ENCODE peak calls at places on chromosomes 3 and 15, in four cellular contexts. L, B, R and D are unnamed samples.

GRCh38 chr15:38638841-38639240 is 74.2 kb upstream of the RASGRP1 start:
- DNase-seq in L (no peak), R (no peak), B (no peak), D (no peak)

GRCh38 chr15:74010929-74011540 is 16.5 kb downstream of the PML start:
- DNase-seq in R (no peak), B (peak), L (peak), D (no peak)

GRCh38 chr3:20751299-20751698 is 565.3 kb upstream of the SGO1 start:
- DNase-seq in R (no peak), L (no peak), B (no peak), D (no peak)

GRCh38 chr3:79341961-79342360 is 425.8 kb downstream of the ROBO1 start:
- DNase-seq in B (no peak), L (no peak), R (no peak), D (no peak)

GRCh38 chr3:45178131-45179023 is 32.2 kb upstream of the CDCP1 start:
- DNase-seq in L (no peak), B (no peak), R (no peak), D (no peak)

GRCh38 chr3:196793224-196793623 is 53.6 kb downstream of the PAK2 start:
- DNase-seq in R (no peak), L (peak), B (peak), D (peak)

GRCh38 chr3:133393204-133393603 is 6.7 kb upstream of the BFSP2 start:
- DNase-seq in R (no peak), L (no peak), B (peak), D (no peak)

GRCh38 chr3:194275721-194276120 is 75.4 kb downstream of the CPN2 start:
- DNase-seq in B (no peak), R (no peak), L (no peak), D (no peak)

GRCh38 chr3:126034481-126035361 is 49.2 kb downstream of the SLC41A3 start:
- DNase-seq in R (no peak), B (no peak), L (no peak), D (no peak)

GRCh38 chr3:50572801-50573371 is 3.6 kb downstream of the HEMK1 start:
- DNase-seq in B (no peak), R (no peak), L (no peak), D (no peak)

GRCh38 chr3:46429250-46429649 is 22.2 kb downstream of the CCRL2 start:
- DNase-seq in L (no peak), R (no peak), B (no peak), D (no peak)
- H3K4me3 ChIP-seq in L (no peak), R (no peak), B (no peak), D (no peak)

DNA sequence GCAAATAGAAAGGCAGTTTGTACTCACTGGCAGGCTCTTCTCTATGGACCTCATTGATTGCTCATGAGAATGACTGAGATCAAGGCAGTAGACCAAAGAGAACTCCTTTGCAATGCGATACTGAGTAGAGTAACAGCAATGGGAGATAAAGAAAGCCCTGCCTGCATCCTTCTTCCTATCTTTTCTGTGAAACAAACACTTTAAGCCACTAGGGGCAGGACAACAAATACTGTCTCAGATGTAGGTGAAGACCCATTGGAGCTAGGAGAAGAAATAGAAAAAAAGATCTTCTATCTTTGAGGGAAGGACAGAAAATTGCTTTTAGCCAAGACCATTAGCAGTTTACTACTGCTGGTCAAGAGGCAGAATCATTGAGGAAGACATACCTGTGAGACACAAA is 117.6 kb upstream of the IGSF10 start:
- DNase-seq in L (no peak), B (no peak), R (no peak), D (no peak)
- H3K4me3 ChIP-seq in L (no peak), B (no peak), R (no peak), D (no peak)

DNA sequence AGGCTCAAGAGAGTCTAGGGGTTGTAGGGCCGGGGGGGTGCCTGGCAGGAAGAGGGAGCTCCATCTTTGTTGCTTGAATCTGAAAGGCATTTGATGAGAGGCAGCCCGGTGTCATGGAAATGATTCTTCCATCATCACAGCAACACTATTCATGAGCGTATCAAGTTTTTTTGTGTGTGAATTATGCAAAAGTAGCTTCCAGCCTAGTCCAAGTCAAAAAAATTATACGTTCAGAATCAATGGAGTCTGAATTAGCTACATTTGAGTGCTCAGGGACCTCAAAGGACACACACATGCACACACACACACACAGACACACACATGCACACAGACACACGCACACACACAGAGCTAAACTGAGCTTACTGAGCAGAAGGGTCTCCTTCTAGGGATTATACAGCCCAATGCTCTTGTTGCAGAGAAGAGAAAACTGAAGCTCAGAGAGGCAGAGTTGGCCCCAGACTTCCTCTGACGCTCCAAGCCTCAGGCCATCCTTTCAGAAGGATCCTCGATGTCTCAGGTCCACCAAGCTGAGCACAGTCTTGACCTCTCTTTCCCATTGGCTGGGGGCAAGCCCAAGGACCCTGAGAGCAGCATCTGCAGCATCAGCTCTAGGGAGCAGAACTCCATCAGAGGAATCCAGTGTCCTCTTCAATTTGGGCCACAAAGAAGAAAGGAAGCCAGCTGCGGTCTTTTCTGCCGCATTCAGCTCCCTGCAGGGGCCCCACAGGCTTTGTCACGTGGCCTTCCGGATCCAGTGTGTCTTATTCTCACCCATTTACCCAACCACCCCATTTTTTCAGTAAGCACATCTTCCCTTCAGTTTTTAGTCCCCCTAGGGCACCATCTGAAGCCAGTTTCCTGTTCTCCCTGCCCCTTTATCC is 228.0 kb downstream of the UACA start:
- DNase-seq in L (no peak), R (no peak), B (no peak), D (no peak)
- H3K4me3 ChIP-seq in L (no peak), R (no peak), B (no peak), D (no peak)

DNA sequence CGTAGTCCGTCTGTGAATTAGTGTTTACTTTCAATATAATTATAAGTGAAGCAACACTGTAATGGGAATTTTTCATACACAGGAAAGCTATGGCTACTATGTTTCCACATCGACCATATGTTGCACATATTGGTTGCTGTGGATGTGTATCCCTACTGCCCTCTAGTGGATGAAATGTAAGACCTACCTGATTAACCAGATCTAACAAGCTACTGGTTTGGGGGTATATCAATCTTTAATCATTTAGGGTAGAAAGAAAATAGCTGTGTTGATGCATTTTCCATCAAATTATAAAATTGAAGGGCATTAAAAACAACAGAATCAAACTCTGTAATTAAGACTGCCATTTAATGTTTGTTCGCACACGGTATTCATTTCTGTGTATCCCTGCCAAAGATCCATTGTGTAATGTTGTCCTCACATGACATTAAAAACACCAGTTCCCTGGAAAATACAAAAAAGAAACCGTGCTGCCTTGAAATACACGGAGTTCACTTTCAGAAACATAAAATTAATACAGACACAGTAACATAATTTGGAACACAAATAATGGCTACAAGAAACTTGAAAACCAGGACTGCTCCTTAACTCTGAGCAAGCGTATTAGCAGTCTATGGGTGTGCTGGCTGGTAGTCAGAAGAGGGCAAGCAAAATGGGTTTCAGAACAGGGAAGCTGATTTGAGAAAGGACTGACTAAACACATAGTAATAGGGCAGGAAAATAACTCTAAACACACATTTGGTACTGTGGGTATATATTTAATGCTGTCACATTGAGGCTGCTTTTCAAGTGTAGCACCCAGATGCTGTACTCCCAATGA is 125.1 kb downstream of the TIGIT start:
- DNase-seq in R (no peak), L (peak), B (peak), D (peak)
- H3K4me3 ChIP-seq in R (no peak), L (no peak), B (peak), D (no peak)

GRCh38 chr15:85582719-85583089 is 202.3 kb downstream of the AKAP13 start:
- DNase-seq in B (peak), R (peak), L (no peak), D (no peak)
- H3K4me3 ChIP-seq in B (peak), R (no peak), L (no peak), D (no peak)